ENCODE peak calls at places on chromosomes 12 and 14, in nine cellular contexts. I, L, W, F, M, O, G, X and Y are unnamed samples.

GRCh38 chr12:93824514-93825500 is 147.6 kb downstream of the CRADD start:
- DNase-seq in I (no peak), L (no peak), W (no peak), F (no peak), M (no peak), O (no peak), G (no peak), X (no peak), Y (peak)

GRCh38 chr14:58488550-58488949 is 61.0 kb downstream of the KIAA0586 start:
- DNase-seq in I (no peak), L (no peak), W (no peak), F (peak), M (peak), O (no peak), G (peak), X (no peak), Y (no peak)

GRCh38 chr14:41607966-41608663 is 1.4 kb downstream of the LRFN5 start:
- DNase-seq in I (no peak), L (peak), W (no peak), F (no peak), M (no peak), O (no peak), G (peak), X (no peak), Y (peak)

GRCh38 chr14:58805605-58806358 is 168.0 kb downstream of the DACT1 start:
- DNase-seq in I (no peak), L (no peak), W (no peak), F (peak), M (no peak), O (no peak), G (no peak), X (no peak), Y (no peak)

GRCh38 chr12:118190266-118190665 is 54.3 kb downstream of the PEBP1 start:
- DNase-seq in I (no peak), L (no peak), W (no peak), F (peak), M (peak), O (no peak), G (no peak), X (no peak), Y (no peak)

GRCh38 chr14:104135121-104135903 is 3.1 kb upstream of the KIF26A start:
- DNase-seq in I (no peak), L (peak), W (no peak), F (peak), M (no peak), O (no peak), G (peak), X (no peak), Y (peak)

GRCh38 chr12:13218641-13219040 is 22.1 kb downstream of the EMP1 start:
- DNase-seq in I (no peak), L (no peak), W (no peak), F (no peak), M (no peak), O (no peak), G (no peak), X (no peak), Y (no peak)

GRCh38 chr14:89056394-89056793 is 231.9 kb downstream of the TTC8 start:
- DNase-seq in I (no peak), L (no peak), W (no peak), F (no peak), M (no peak), O (no peak), G (no peak), X (no peak), Y (no peak)

GRCh38 chr12:52215587-52216031 is 17.4 kb upstream of the KRT7 start:
- DNase-seq in I (no peak), L (no peak), W (no peak), F (peak), M (no peak), O (no peak), G (no peak), X (no peak), Y (no peak)

GRCh38 chr12:116538076-116538591 is 21.0 kb upstream of the MAP1LC3B2 start:
- DNase-seq in I (no peak), L (no peak), W (no peak), F (no peak), M (no peak), O (no peak), G (no peak), X (no peak), Y (no peak)

GRCh38 chr12:70083677-70084020 is 159.6 kb upstream of the CNOT2 start:
- DNase-seq in I (no peak), L (no peak), W (no peak), F (no peak), M (no peak), O (no peak), G (no peak), X (no peak), Y (no peak)

GRCh38 chr12:71456316-71456715 is 16.7 kb downstream of the LGR5 start:
- DNase-seq in I (no peak), L (no peak), W (peak), F (no peak), M (no peak), O (no peak), G (no peak), X (no peak), Y (no peak)

GRCh38 chr12:105554223-105554678 is 223.8 kb downstream of the C12orf75 start:
- DNase-seq in I (no peak), L (no peak), W (no peak), F (peak), M (no peak), O (no peak), G (no peak), X (no peak), Y (no peak)

GRCh38 chr12:72369560-72369959 is 97.4 kb downstream of the TRHDE start:
- DNase-seq in I (no peak), L (no peak), W (no peak), F (no peak), M (no peak), O (no peak), G (no peak), X (no peak), Y (no peak)

GRCh38 chr14:99316281-99317163 is 44.5 kb upstream of the BCL11B start:
- DNase-seq in I (no peak), L (no peak), W (no peak), F (no peak), M (no peak), O (peak), G (no peak), X (no peak), Y (no peak)

GRCh38 chr14:31009836-31010618 is 15.4 kb upstream of the AP4S1 start:
- DNase-seq in I (no peak), L (no peak), W (no peak), F (no peak), M (no peak), O (no peak), G (no peak), X (no peak), Y (no peak)

GRCh38 chr12:41293011-41293410 is 104.9 kb downstream of the PDZRN4 start:
- DNase-seq in I (no peak), L (no peak), W (no peak), F (no peak), M (no peak), O (no peak), G (no peak), X (no peak), Y (no peak)

GRCh38 chr12:123043536-123044001 is 63.1 kb downstream of the ARL6IP4 start:
- DNase-seq in I (peak), L (peak), W (peak), F (peak), M (peak), O (peak), G (peak), X (peak), Y (peak)

GRCh38 chr14:105880616-105881015 is 354.2 kb downstream of the TMEM121 start:
- DNase-seq in I (no peak), L (peak), W (no peak), F (no peak), M (no peak), O (peak), G (no peak), X (no peak), Y (no peak)

GRCh38 chr14:97824218-97824617 is 1027.0 kb downstream of the VRK1 start:
- DNase-seq in I (no peak), L (no peak), W (peak), F (no peak), M (no peak), O (no peak), G (no peak), X (no peak), Y (no peak)

GRCh38 chr12:116609715-116610114 is 50.5 kb downstream of the MAP1LC3B2 start:
- DNase-seq in I (no peak), L (no peak), W (peak), F (no peak), M (no peak), O (no peak), G (peak), X (no peak), Y (peak)

GRCh38 chr12:3644103-3644502 is 108.8 kb downstream of the CRACR2A start:
- DNase-seq in I (no peak), L (no peak), W (no peak), F (no peak), M (no peak), O (no peak), G (no peak), X (no peak), Y (no peak)

GRCh38 chr14:100230361-100230760 is 8.6 kb upstream of the YY1 start:
- DNase-seq in I (no peak), L (no peak), W (no peak), F (no peak), M (no peak), O (no peak), G (no peak), X (no peak), Y (no peak)

GRCh38 chr14:50311974-50312733 is at the start of the genes DMAC2L and L2HGDH:
- DNase-seq in I (peak), L (peak), W (peak), F (peak), M (peak), O (peak), G (peak), X (peak), Y (peak)

GRCh38 chr14:62138593-62138992 is 376.4 kb downstream of the SNAPC1 start:
- DNase-seq in I (no peak), L (no peak), W (no peak), F (no peak), M (no peak), O (no peak), G (no peak), X (no peak), Y (no peak)

GRCh38 chr14:105927094-105927475 is 400.7 kb downstream of the TMEM121 start:
- DNase-seq in I (no peak), L (no peak), W (no peak), F (no peak), M (no peak), O (no peak), G (no peak), X (no peak), Y (no peak)

GRCh38 chr12:59891180-59891579 is 295.4 kb downstream of the SLC16A7 start:
- DNase-seq in I (no peak), L (no peak), W (no peak), F (peak), M (no peak), O (no peak), G (no peak), X (no peak), Y (no peak)

GRCh38 chr14:85701763-85702162 is 171.8 kb downstream of the FLRT2 start:
- DNase-seq in I (no peak), L (no peak), W (no peak), F (no peak), M (no peak), O (no peak), G (no peak), X (no peak), Y (no peak)

DNA sequence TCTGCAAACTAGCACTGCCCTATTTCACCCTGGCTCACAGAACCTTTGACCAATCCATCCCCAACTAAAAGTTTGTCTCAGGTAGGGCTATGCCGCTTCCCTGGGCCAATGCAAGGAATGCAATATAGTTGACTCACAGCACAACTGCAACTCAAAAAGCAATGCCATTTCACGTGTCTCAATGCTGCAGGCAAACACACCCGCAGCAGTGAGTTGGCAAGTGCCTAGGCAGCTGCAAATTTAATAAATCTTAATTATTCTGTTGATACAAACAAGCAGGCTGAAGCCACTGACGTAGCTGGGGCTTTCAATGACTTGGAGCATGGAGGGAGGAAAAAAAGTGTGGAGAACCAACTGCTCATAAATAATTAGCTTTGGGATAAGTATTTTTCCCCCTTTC is 87.9 kb downstream of the SYNE3 start:
- DNase-seq in I (no peak), L (no peak), W (no peak), F (no peak), M (no peak), O (no peak), G (no peak), X (no peak), Y (no peak)
- TF ChIP-seq CTCF in I (no peak), L (no peak), W (no peak), F (no peak), M (no peak), O (no peak), G (no peak), X (no peak), Y (no peak)

GRCh38 chr12:43763769-43764168 is 5.0 kb downstream of the IRAK4 start:
- DNase-seq in I (no peak), L (no peak), W (no peak), F (no peak), M (peak), O (no peak), G (no peak), X (no peak), Y (no peak)
- TF ChIP-seq CTCF in I (no peak), L (no peak), W (no peak), F (no peak), M (no peak), O (no peak), G (no peak), X (no peak), Y (no peak)

GRCh38 chr12:12008931-12009611 is 61.7 kb upstream of the BCL2L14 start:
- DNase-seq in I (no peak), L (no peak), W (peak), F (no peak), M (peak), O (no peak), G (peak), X (no peak), Y (peak)
- TF ChIP-seq CTCF in I (peak), L (no peak), W (no peak), F (no peak), M (peak), O (no peak), G (no peak), X (peak), Y (no peak)

GRCh38 chr14:54329082-54329695 is 67.6 kb upstream of the CDKN3 start:
- DNase-seq in I (no peak), L (peak), W (peak), F (peak), M (peak), O (peak), G (peak), X (peak), Y (peak)
- TF ChIP-seq CTCF in I (peak), L (peak), W (peak), F (peak), M (peak), O (peak), G (peak), X (peak), Y (peak)